ENCODE peak calls at places on chromosomes 12 and 14, in ten cellular contexts. P, G, C, A, W, H, O, T, Y and V are unnamed samples.

GRCh38 chr14:96253140-96253539 is 2.9 kb upstream of the BDKRB1 start:
- DNase-seq in Y (no peak), O (no peak), W (peak; percentile 91), T (no peak), A (peak; percentile 71), H (peak; percentile 90), C (peak; percentile 57), G (no peak), P (no peak), V (peak; percentile 78)

GRCh38 chr12:123931686-123932321 is 40.8 kb downstream of the CCDC92 start:
- DNase-seq in W (no peak), P (no peak), T (no peak), A (no peak), O (no peak), C (no peak), G (no peak), H (no peak), Y (peak; percentile 61), V (no peak)

GRCh38 chr14:93018401-93018800 is 95.5 kb downstream of the CHGA start:
- DNase-seq in O (no peak), H (no peak), A (no peak), T (no peak), P (no peak), G (no peak), Y (no peak), W (no peak), C (no peak), V (no peak)

GRCh38 chr14:103836976-103837725 is 10.2 kb downstream of the PPP1R13B start:
- DNase-seq in C (no peak), O (no peak), G (no peak), W (no peak), T (no peak), P (no peak), A (no peak), H (no peak), Y (no peak), V (no peak)

GRCh38 chr12:131896080-131896810 is 1.8 kb downstream of the ULK1 start:
- DNase-seq in W (peak; percentile 89), H (peak; percentile 98), O (peak; percentile 65), C (peak; percentile 54), T (peak; percentile 77), G (peak; percentile 42), Y (peak; percentile 83), A (peak; percentile 56), P (peak; percentile 96), V (peak; percentile 98)

GRCh38 chr14:75578099-75578785 is at the start of gene FLVCR2:
- DNase-seq in T (peak; percentile 54), C (peak; percentile 56), G (peak; percentile 27), W (peak; percentile 66), A (peak; percentile 43), H (peak; percentile 78), P (peak; percentile 96), Y (peak; percentile 46), O (no peak), V (peak; percentile 59)

GRCh38 chr12:13033266-13033875 is 10.8 kb upstream of the FAM234B start:
- DNase-seq in Y (no peak), A (no peak), G (no peak), H (no peak), T (no peak), W (peak; percentile 64), O (no peak), P (no peak), C (no peak), V (no peak)

GRCh38 chr12:117282490-117282889 is 78.9 kb downstream of the NOS1 start:
- DNase-seq in Y (no peak), W (no peak), T (no peak), A (no peak), G (no peak), P (no peak), H (no peak), O (no peak), C (no peak), V (no peak)

GRCh38 chr14:52917732-52918131 is 33.1 kb downstream of the FERMT2 start:
- DNase-seq in Y (no peak), G (no peak), O (no peak), P (no peak), T (no peak), C (no peak), W (no peak), H (no peak), A (no peak), V (no peak)

GRCh38 chr12:66572845-66573244 is 106.0 kb downstream of the GRIP1 start:
- DNase-seq in C (no peak), O (no peak), G (no peak), P (no peak), A (no peak), T (no peak), H (no peak), Y (no peak), W (no peak), V (no peak)

GRCh38 chr12:26539131-26539530 is 293.9 kb downstream of the ITPR2 start:
- DNase-seq in H (no peak), W (no peak), C (no peak), G (no peak), P (no peak), T (no peak), Y (no peak), O (no peak), A (no peak), V (no peak)